ENCODE peak calls at places on chromosomes 4 and X, in eight cellular contexts. One of them, this sample, is unnamed.

GRCh38 chr4:11647433-11647832 is 218.7 kb upstream of the HS3ST1 start:
- DNase-seq in glutamatergic neuron: no peak
- DNase-seq in AG09309: no peak
- DNase-seq in ascending aorta: no peak
- DNase-seq in HFFc6: no peak
- DNase-seq in ovary: no peak
- DNase-seq in lower lobe of right lung: no peak
- DNase-seq in choroid plexus epithelial cell: no peak
- DNase-seq in this sample: no peak

GRCh38 chrX:117095393-117095792 is 632.6 kb upstream of the CT83 start:
- DNase-seq in glutamatergic neuron: no peak
- DNase-seq in AG09309: no peak
- DNase-seq in ascending aorta: no peak
- DNase-seq in HFFc6: no peak
- DNase-seq in ovary: no peak
- DNase-seq in lower lobe of right lung: no peak
- DNase-seq in choroid plexus epithelial cell: no peak
- DNase-seq in this sample: no peak

GRCh38 chrX:129145382-129145781 is 377.9 kb downstream of the SMARCA1 start:
- DNase-seq in glutamatergic neuron: peak
- DNase-seq in AG09309: no peak
- DNase-seq in ascending aorta: no peak
- DNase-seq in HFFc6: no peak
- DNase-seq in ovary: no peak
- DNase-seq in lower lobe of right lung: no peak
- DNase-seq in choroid plexus epithelial cell: no peak
- DNase-seq in this sample: no peak

GRCh38 chrX:47200385-47201150 is 6.9 kb downstream of the UBA1 start:
- DNase-seq in glutamatergic neuron: no peak
- DNase-seq in AG09309: peak
- DNase-seq in ascending aorta: no peak
- DNase-seq in HFFc6: peak
- DNase-seq in ovary: no peak
- DNase-seq in lower lobe of right lung: no peak
- DNase-seq in choroid plexus epithelial cell: peak
- DNase-seq in this sample: no peak

GRCh38 chr4:52822583-52823477 is 39.3 kb upstream of the RASL11B start:
- DNase-seq in glutamatergic neuron: no peak
- DNase-seq in AG09309: peak
- DNase-seq in ascending aorta: no peak
- DNase-seq in HFFc6: peak
- DNase-seq in ovary: peak
- DNase-seq in lower lobe of right lung: no peak
- DNase-seq in choroid plexus epithelial cell: peak
- DNase-seq in this sample: peak

GRCh38 chrX:41734530-41734929 is 10.5 kb downstream of the GPR82 start:
- DNase-seq in glutamatergic neuron: no peak
- DNase-seq in AG09309: no peak
- DNase-seq in ascending aorta: no peak
- DNase-seq in HFFc6: peak
- DNase-seq in ovary: no peak
- DNase-seq in lower lobe of right lung: no peak
- DNase-seq in choroid plexus epithelial cell: peak
- DNase-seq in this sample: no peak

GRCh38 chr4:167831853-167832252 is 260.5 kb upstream of the ANXA10 start:
- DNase-seq in glutamatergic neuron: no peak
- DNase-seq in AG09309: no peak
- DNase-seq in ascending aorta: no peak
- DNase-seq in HFFc6: no peak
- DNase-seq in ovary: no peak
- DNase-seq in lower lobe of right lung: no peak
- DNase-seq in choroid plexus epithelial cell: peak
- DNase-seq in this sample: no peak

GRCh38 chr4:79429113-79430034 is 21.3 kb upstream of the GK2 start:
- DNase-seq in glutamatergic neuron: no peak
- DNase-seq in AG09309: no peak
- DNase-seq in ascending aorta: no peak
- DNase-seq in HFFc6: no peak
- DNase-seq in ovary: no peak
- DNase-seq in lower lobe of right lung: no peak
- DNase-seq in choroid plexus epithelial cell: no peak
- DNase-seq in this sample: no peak

GRCh38 chr4:1798530-1799363 is 5.7 kb downstream of the FGFR3 start:
- DNase-seq in glutamatergic neuron: no peak
- DNase-seq in AG09309: no peak
- DNase-seq in ascending aorta: no peak
- DNase-seq in HFFc6: no peak
- DNase-seq in ovary: no peak
- DNase-seq in lower lobe of right lung: no peak
- DNase-seq in choroid plexus epithelial cell: no peak
- DNase-seq in this sample: no peak

GRCh38 chrX:47649781-47650163 is 591 bp downstream of the ELK1 start:
- DNase-seq in glutamatergic neuron: no peak
- DNase-seq in AG09309: no peak
- DNase-seq in ascending aorta: peak
- DNase-seq in HFFc6: no peak
- DNase-seq in ovary: no peak
- DNase-seq in lower lobe of right lung: no peak
- DNase-seq in choroid plexus epithelial cell: no peak
- DNase-seq in this sample: no peak

GRCh38 chr4:98491862-98492554 is 166.4 kb downstream of the TSPAN5 start:
- DNase-seq in glutamatergic neuron: no peak
- DNase-seq in AG09309: no peak
- DNase-seq in ascending aorta: no peak
- DNase-seq in HFFc6: no peak
- DNase-seq in ovary: no peak
- DNase-seq in lower lobe of right lung: no peak
- DNase-seq in choroid plexus epithelial cell: peak
- DNase-seq in this sample: no peak

GRCh38 chr4:15707363-15707715 is 4.5 kb downstream of the BST1 start:
- DNase-seq in glutamatergic neuron: no peak
- DNase-seq in AG09309: no peak
- DNase-seq in ascending aorta: no peak
- DNase-seq in HFFc6: no peak
- DNase-seq in ovary: no peak
- DNase-seq in lower lobe of right lung: no peak
- DNase-seq in choroid plexus epithelial cell: no peak
- DNase-seq in this sample: no peak

GRCh38 chr4:165709526-165709925 is 163.5 kb upstream of the TLL1 start:
- DNase-seq in glutamatergic neuron: no peak
- DNase-seq in AG09309: no peak
- DNase-seq in ascending aorta: no peak
- DNase-seq in HFFc6: no peak
- DNase-seq in ovary: no peak
- DNase-seq in lower lobe of right lung: no peak
- DNase-seq in choroid plexus epithelial cell: peak
- DNase-seq in this sample: no peak

GRCh38 chr4:80184791-80185756 is 12.2 kb upstream of the PRDM8 start:
- DNase-seq in glutamatergic neuron: no peak
- DNase-seq in AG09309: no peak
- DNase-seq in ascending aorta: no peak
- DNase-seq in HFFc6: no peak
- DNase-seq in ovary: peak
- DNase-seq in lower lobe of right lung: no peak
- DNase-seq in choroid plexus epithelial cell: no peak
- DNase-seq in this sample: no peak

GRCh38 chr4:108100827-108101226 is 67.9 kb downstream of the LEF1 start:
- DNase-seq in glutamatergic neuron: no peak
- DNase-seq in AG09309: no peak
- DNase-seq in ascending aorta: no peak
- DNase-seq in HFFc6: no peak
- DNase-seq in ovary: no peak
- DNase-seq in lower lobe of right lung: no peak
- DNase-seq in choroid plexus epithelial cell: no peak
- DNase-seq in this sample: no peak

GRCh38 chr4:95638920-95639501 is 90.2 kb upstream of the UNC5C start:
- DNase-seq in glutamatergic neuron: no peak
- DNase-seq in AG09309: no peak
- DNase-seq in ascending aorta: no peak
- DNase-seq in HFFc6: no peak
- DNase-seq in ovary: no peak
- DNase-seq in lower lobe of right lung: no peak
- DNase-seq in choroid plexus epithelial cell: peak
- DNase-seq in this sample: no peak

GRCh38 chrX:33132569-33132968 is 78.8 kb downstream of the DMD start:
- DNase-seq in glutamatergic neuron: no peak
- DNase-seq in AG09309: no peak
- DNase-seq in ascending aorta: no peak
- DNase-seq in HFFc6: no peak
- DNase-seq in ovary: no peak
- DNase-seq in lower lobe of right lung: no peak
- DNase-seq in choroid plexus epithelial cell: no peak
- DNase-seq in this sample: no peak

GRCh38 chrX:8607326-8607725 is 124.6 kb downstream of the ANOS1 start:
- DNase-seq in glutamatergic neuron: no peak
- DNase-seq in AG09309: no peak
- DNase-seq in ascending aorta: no peak
- DNase-seq in HFFc6: no peak
- DNase-seq in ovary: no peak
- DNase-seq in lower lobe of right lung: no peak
- DNase-seq in choroid plexus epithelial cell: peak
- DNase-seq in this sample: no peak

GRCh38 chr4:3364634-3365314 is 72.0 kb downstream of the RGS12 start:
- DNase-seq in glutamatergic neuron: no peak
- DNase-seq in AG09309: no peak
- DNase-seq in ascending aorta: no peak
- DNase-seq in HFFc6: no peak
- DNase-seq in ovary: no peak
- DNase-seq in lower lobe of right lung: no peak
- DNase-seq in choroid plexus epithelial cell: no peak
- DNase-seq in this sample: no peak

GRCh38 chr4:118381902-118382301 is 29.1 kb upstream of the PRSS12 start:
- DNase-seq in glutamatergic neuron: no peak
- DNase-seq in AG09309: no peak
- DNase-seq in ascending aorta: no peak
- DNase-seq in HFFc6: no peak
- DNase-seq in ovary: no peak
- DNase-seq in lower lobe of right lung: no peak
- DNase-seq in choroid plexus epithelial cell: no peak
- DNase-seq in this sample: no peak

GRCh38 chrX:8084023-8084422 is 87.0 kb downstream of the VCX2 start:
- DNase-seq in glutamatergic neuron: no peak
- DNase-seq in AG09309: no peak
- DNase-seq in ascending aorta: no peak
- DNase-seq in HFFc6: no peak
- DNase-seq in ovary: no peak
- DNase-seq in lower lobe of right lung: no peak
- DNase-seq in choroid plexus epithelial cell: peak
- DNase-seq in this sample: no peak

GRCh38 chrX:133868687-133869086 is 116.7 kb downstream of the GPC3 start:
- DNase-seq in glutamatergic neuron: no peak
- DNase-seq in AG09309: no peak
- DNase-seq in ascending aorta: no peak
- DNase-seq in HFFc6: no peak
- DNase-seq in ovary: no peak
- DNase-seq in lower lobe of right lung: no peak
- DNase-seq in choroid plexus epithelial cell: no peak
- DNase-seq in this sample: no peak

GRCh38 chr4:15164571-15164970 is 162.3 kb downstream of the CPEB2 start:
- DNase-seq in glutamatergic neuron: no peak
- DNase-seq in AG09309: no peak
- DNase-seq in ascending aorta: no peak
- DNase-seq in HFFc6: peak
- DNase-seq in ovary: no peak
- DNase-seq in lower lobe of right lung: no peak
- DNase-seq in choroid plexus epithelial cell: peak
- DNase-seq in this sample: no peak

GRCh38 chrX:119694601-119695534 is 1.9 kb upstream of the SEPTIN6 start:
- DNase-seq in glutamatergic neuron: peak
- DNase-seq in AG09309: no peak
- DNase-seq in ascending aorta: no peak
- DNase-seq in HFFc6: no peak
- DNase-seq in ovary: no peak
- DNase-seq in lower lobe of right lung: no peak
- DNase-seq in choroid plexus epithelial cell: no peak
- DNase-seq in this sample: no peak

GRCh38 chrX:78182881-78183280 is 43.4 kb upstream of the TAF9B start:
- DNase-seq in glutamatergic neuron: no peak
- DNase-seq in AG09309: no peak
- DNase-seq in ascending aorta: no peak
- DNase-seq in HFFc6: no peak
- DNase-seq in ovary: no peak
- DNase-seq in lower lobe of right lung: no peak
- DNase-seq in choroid plexus epithelial cell: no peak
- DNase-seq in this sample: no peak

DNA sequence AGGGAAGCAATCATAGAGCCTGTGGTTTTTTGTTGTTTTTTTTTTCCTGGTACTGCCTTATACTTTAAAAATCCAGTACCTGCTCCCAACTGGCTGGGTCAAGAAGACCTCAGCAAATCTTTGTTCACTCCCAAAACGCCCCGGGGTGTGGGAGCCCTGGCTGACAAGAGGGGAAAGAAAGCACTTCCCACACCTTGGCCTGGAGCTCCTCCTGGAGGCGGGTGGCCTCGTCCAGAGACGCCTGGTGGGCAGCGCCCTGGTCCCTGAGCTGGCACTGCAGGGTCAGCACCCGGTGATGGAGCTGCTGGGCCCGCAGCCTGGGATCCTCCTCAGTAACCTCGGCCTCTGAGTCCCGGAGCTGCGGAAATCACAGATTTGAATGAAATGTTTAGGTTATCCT is 38.2 kb downstream of the C4orf50 start:
- DNase-seq in glutamatergic neuron: peak
- DNase-seq in AG09309: no peak
- DNase-seq in ascending aorta: peak
- DNase-seq in HFFc6: no peak
- DNase-seq in ovary: no peak
- DNase-seq in lower lobe of right lung: no peak
- DNase-seq in choroid plexus epithelial cell: no peak
- DNase-seq in this sample: no peak
- TF ChIP-seq CTCF in glutamatergic neuron: peak
- TF ChIP-seq CTCF in AG09309: peak
- TF ChIP-seq CTCF in ascending aorta: no peak
- TF ChIP-seq CTCF in HFFc6: no peak
- TF ChIP-seq CTCF in ovary: no peak
- TF ChIP-seq CTCF in lower lobe of right lung: peak
- TF ChIP-seq CTCF in choroid plexus epithelial cell: peak
- TF ChIP-seq CTCF in this sample: peak

GRCh38 chr4:46937493-46937892 is 28.4 kb upstream of the COX7B2 start:
- DNase-seq in glutamatergic neuron: no peak
- DNase-seq in AG09309: no peak
- DNase-seq in ascending aorta: no peak
- DNase-seq in HFFc6: no peak
- DNase-seq in ovary: no peak
- DNase-seq in lower lobe of right lung: no peak
- DNase-seq in choroid plexus epithelial cell: peak
- DNase-seq in this sample: no peak
- TF ChIP-seq CTCF in glutamatergic neuron: peak
- TF ChIP-seq CTCF in AG09309: no peak
- TF ChIP-seq CTCF in ascending aorta: no peak
- TF ChIP-seq CTCF in HFFc6: peak
- TF ChIP-seq CTCF in ovary: no peak
- TF ChIP-seq CTCF in lower lobe of right lung: no peak
- TF ChIP-seq CTCF in choroid plexus epithelial cell: peak
- TF ChIP-seq CTCF in this sample: no peak

GRCh38 chrX:19225906-19226305 is 103.6 kb upstream of the ADGRG2 start:
- DNase-seq in glutamatergic neuron: no peak
- DNase-seq in AG09309: no peak
- DNase-seq in ascending aorta: no peak
- DNase-seq in HFFc6: no peak
- DNase-seq in ovary: no peak
- DNase-seq in lower lobe of right lung: no peak
- DNase-seq in choroid plexus epithelial cell: peak
- DNase-seq in this sample: no peak
- TF ChIP-seq CTCF in glutamatergic neuron: no peak
- TF ChIP-seq CTCF in AG09309: no peak
- TF ChIP-seq CTCF in ascending aorta: no peak
- TF ChIP-seq CTCF in HFFc6: no peak
- TF ChIP-seq CTCF in ovary: no peak
- TF ChIP-seq CTCF in lower lobe of right lung: no peak
- TF ChIP-seq CTCF in choroid plexus epithelial cell: peak
- TF ChIP-seq CTCF in this sample: no peak

GRCh38 chrX:6498324-6498723 is 36.6 kb downstream of the VCX3A start:
- DNase-seq in glutamatergic neuron: no peak
- DNase-seq in AG09309: no peak
- DNase-seq in ascending aorta: no peak
- DNase-seq in HFFc6: no peak
- DNase-seq in ovary: no peak
- DNase-seq in lower lobe of right lung: no peak
- DNase-seq in choroid plexus epithelial cell: no peak
- DNase-seq in this sample: no peak
- TF ChIP-seq CTCF in glutamatergic neuron: no peak
- TF ChIP-seq CTCF in AG09309: no peak
- TF ChIP-seq CTCF in ascending aorta: no peak
- TF ChIP-seq CTCF in HFFc6: no peak
- TF ChIP-seq CTCF in ovary: no peak
- TF ChIP-seq CTCF in lower lobe of right lung: no peak
- TF ChIP-seq CTCF in choroid plexus epithelial cell: no peak
- TF ChIP-seq CTCF in this sample: no peak